ENCODE peak calls at places on chromosomes 7 and 10, in seven cellular contexts. One of them, this sample, is unnamed.

GRCh38 chr7:141563956-141564623 is 12.9 kb downstream of the AGK start:
- DNase-seq in hypothalamus: no peak
- DNase-seq in NCI-H774: no peak
- DNase-seq in PC-9: no peak
- DNase-seq in activated T-helper 9 cell treated with anti-CD3 and anti-CD28 coated beads, Interleukin-2, amount 50 U/mL, for 16 hours: no peak
- DNase-seq in NCI-H1436 treated with DMSO at 0.1 percent for 48 hours: no peak
- DNase-seq in T-helper 9 cell: no peak
- DNase-seq in this sample: no peak

GRCh38 chr10:97891497-97892167 is 42.0 kb downstream of the GOLGA7B start:
- DNase-seq in hypothalamus: no peak
- DNase-seq in NCI-H774: no peak
- DNase-seq in PC-9: no peak
- DNase-seq in activated T-helper 9 cell treated with anti-CD3 and anti-CD28 coated beads, Interleukin-2, amount 50 U/mL, for 16 hours: no peak
- DNase-seq in NCI-H1436 treated with DMSO at 0.1 percent for 48 hours: no peak
- DNase-seq in T-helper 9 cell: no peak
- DNase-seq in this sample: no peak

GRCh38 chr7:2956526-2957368 is 86.9 kb downstream of the CARD11 start:
- DNase-seq in hypothalamus: no peak
- DNase-seq in NCI-H774: no peak
- DNase-seq in PC-9: peak; percentile 94
- DNase-seq in activated T-helper 9 cell treated with anti-CD3 and anti-CD28 coated beads, Interleukin-2, amount 50 U/mL, for 16 hours: peak; percentile 24
- DNase-seq in NCI-H1436 treated with DMSO at 0.1 percent for 48 hours: no peak
- DNase-seq in T-helper 9 cell: no peak
- DNase-seq in this sample: peak; percentile 27

GRCh38 chr10:94200148-94200846 is 162.4 kb downstream of the NOC3L start:
- DNase-seq in hypothalamus: no peak
- DNase-seq in NCI-H774: no peak
- DNase-seq in PC-9: no peak
- DNase-seq in activated T-helper 9 cell treated with anti-CD3 and anti-CD28 coated beads, Interleukin-2, amount 50 U/mL, for 16 hours: no peak
- DNase-seq in NCI-H1436 treated with DMSO at 0.1 percent for 48 hours: no peak
- DNase-seq in T-helper 9 cell: no peak
- DNase-seq in this sample: no peak

GRCh38 chr10:62149621-62150020 is 119.0 kb downstream of the RTKN2 start:
- DNase-seq in hypothalamus: no peak
- DNase-seq in NCI-H774: no peak
- DNase-seq in PC-9: no peak
- DNase-seq in activated T-helper 9 cell treated with anti-CD3 and anti-CD28 coated beads, Interleukin-2, amount 50 U/mL, for 16 hours: no peak
- DNase-seq in NCI-H1436 treated with DMSO at 0.1 percent for 48 hours: no peak
- DNase-seq in T-helper 9 cell: no peak
- DNase-seq in this sample: no peak

GRCh38 chr7:129779602-129780256 is 168.2 kb downstream of the NRF1 start:
- DNase-seq in hypothalamus: no peak
- DNase-seq in NCI-H774: peak; percentile 67
- DNase-seq in PC-9: peak; percentile 71
- DNase-seq in activated T-helper 9 cell treated with anti-CD3 and anti-CD28 coated beads, Interleukin-2, amount 50 U/mL, for 16 hours: no peak
- DNase-seq in NCI-H1436 treated with DMSO at 0.1 percent for 48 hours: no peak
- DNase-seq in T-helper 9 cell: peak; percentile 21
- DNase-seq in this sample: no peak

GRCh38 chr7:152078025-152078424 is 52.6 kb downstream of the GALNT11 start:
- DNase-seq in hypothalamus: no peak
- DNase-seq in NCI-H774: no peak
- DNase-seq in PC-9: no peak
- DNase-seq in activated T-helper 9 cell treated with anti-CD3 and anti-CD28 coated beads, Interleukin-2, amount 50 U/mL, for 16 hours: no peak
- DNase-seq in NCI-H1436 treated with DMSO at 0.1 percent for 48 hours: no peak
- DNase-seq in T-helper 9 cell: no peak
- DNase-seq in this sample: no peak

GRCh38 chr10:97336942-97337719 is 2.6 kb upstream of the FRAT2 start:
- DNase-seq in hypothalamus: no peak
- DNase-seq in NCI-H774: no peak
- DNase-seq in PC-9: peak; percentile 87
- DNase-seq in activated T-helper 9 cell treated with anti-CD3 and anti-CD28 coated beads, Interleukin-2, amount 50 U/mL, for 16 hours: no peak
- DNase-seq in NCI-H1436 treated with DMSO at 0.1 percent for 48 hours: no peak
- DNase-seq in T-helper 9 cell: no peak
- DNase-seq in this sample: no peak

GRCh38 chr10:130559213-130559944 is 423.2 kb downstream of the GLRX3 start:
- DNase-seq in hypothalamus: no peak
- DNase-seq in NCI-H774: no peak
- DNase-seq in PC-9: no peak
- DNase-seq in activated T-helper 9 cell treated with anti-CD3 and anti-CD28 coated beads, Interleukin-2, amount 50 U/mL, for 16 hours: no peak
- DNase-seq in NCI-H1436 treated with DMSO at 0.1 percent for 48 hours: no peak
- DNase-seq in T-helper 9 cell: no peak
- DNase-seq in this sample: no peak

GRCh38 chr10:92573091-92573797 is 649 bp downstream of the IDE start:
- DNase-seq in hypothalamus: peak; percentile 48
- DNase-seq in NCI-H774: no peak
- DNase-seq in PC-9: no peak
- DNase-seq in activated T-helper 9 cell treated with anti-CD3 and anti-CD28 coated beads, Interleukin-2, amount 50 U/mL, for 16 hours: peak; percentile 20
- DNase-seq in NCI-H1436 treated with DMSO at 0.1 percent for 48 hours: no peak
- DNase-seq in T-helper 9 cell: peak; percentile 19
- DNase-seq in this sample: no peak

GRCh38 chr10:117160567-117160966 is 22.5 kb upstream of the VAX1 start:
- DNase-seq in hypothalamus: no peak
- DNase-seq in NCI-H774: no peak
- DNase-seq in PC-9: no peak
- DNase-seq in activated T-helper 9 cell treated with anti-CD3 and anti-CD28 coated beads, Interleukin-2, amount 50 U/mL, for 16 hours: no peak
- DNase-seq in NCI-H1436 treated with DMSO at 0.1 percent for 48 hours: no peak
- DNase-seq in T-helper 9 cell: no peak
- DNase-seq in this sample: no peak

GRCh38 chr10:62230344-62231138 is 38.1 kb downstream of the RTKN2 start:
- DNase-seq in hypothalamus: no peak
- DNase-seq in NCI-H774: no peak
- DNase-seq in PC-9: no peak
- DNase-seq in activated T-helper 9 cell treated with anti-CD3 and anti-CD28 coated beads, Interleukin-2, amount 50 U/mL, for 16 hours: no peak
- DNase-seq in NCI-H1436 treated with DMSO at 0.1 percent for 48 hours: no peak
- DNase-seq in T-helper 9 cell: no peak
- DNase-seq in this sample: no peak

GRCh38 chr10:86410542-86411124 is 44.0 kb upstream of the GRID1 start:
- DNase-seq in hypothalamus: no peak
- DNase-seq in NCI-H774: no peak
- DNase-seq in PC-9: peak; percentile 55
- DNase-seq in activated T-helper 9 cell treated with anti-CD3 and anti-CD28 coated beads, Interleukin-2, amount 50 U/mL, for 16 hours: no peak
- DNase-seq in NCI-H1436 treated with DMSO at 0.1 percent for 48 hours: no peak
- DNase-seq in T-helper 9 cell: no peak
- DNase-seq in this sample: no peak

GRCh38 chr7:29113384-29114102 is 32.8 kb downstream of the CPVL start:
- DNase-seq in hypothalamus: no peak
- DNase-seq in NCI-H774: no peak
- DNase-seq in PC-9: peak; percentile 99
- DNase-seq in activated T-helper 9 cell treated with anti-CD3 and anti-CD28 coated beads, Interleukin-2, amount 50 U/mL, for 16 hours: no peak
- DNase-seq in NCI-H1436 treated with DMSO at 0.1 percent for 48 hours: no peak
- DNase-seq in T-helper 9 cell: no peak
- DNase-seq in this sample: no peak

GRCh38 chr7:82677493-82677892 is 233.9 kb upstream of the CACNA2D1 start:
- DNase-seq in hypothalamus: no peak
- DNase-seq in NCI-H774: peak; percentile 14
- DNase-seq in PC-9: no peak
- DNase-seq in activated T-helper 9 cell treated with anti-CD3 and anti-CD28 coated beads, Interleukin-2, amount 50 U/mL, for 16 hours: peak; percentile 7
- DNase-seq in NCI-H1436 treated with DMSO at 0.1 percent for 48 hours: no peak
- DNase-seq in T-helper 9 cell: peak; percentile 13
- DNase-seq in this sample: peak; percentile 33

GRCh38 chr10:7000063-7000462 is 410.8 kb downstream of the SFMBT2 start:
- DNase-seq in hypothalamus: no peak
- DNase-seq in NCI-H774: no peak
- DNase-seq in PC-9: no peak
- DNase-seq in activated T-helper 9 cell treated with anti-CD3 and anti-CD28 coated beads, Interleukin-2, amount 50 U/mL, for 16 hours: no peak
- DNase-seq in NCI-H1436 treated with DMSO at 0.1 percent for 48 hours: no peak
- DNase-seq in T-helper 9 cell: no peak
- DNase-seq in this sample: no peak

GRCh38 chr7:44994877-44995554 is 5.0 kb upstream of the CCM2 start:
- DNase-seq in hypothalamus: no peak
- DNase-seq in NCI-H774: no peak
- DNase-seq in PC-9: no peak
- DNase-seq in activated T-helper 9 cell treated with anti-CD3 and anti-CD28 coated beads, Interleukin-2, amount 50 U/mL, for 16 hours: no peak
- DNase-seq in NCI-H1436 treated with DMSO at 0.1 percent for 48 hours: no peak
- DNase-seq in T-helper 9 cell: no peak
- DNase-seq in this sample: no peak

GRCh38 chr7:140035400-140036223 is 27.1 kb downstream of the PARP12 start:
- DNase-seq in hypothalamus: no peak
- DNase-seq in NCI-H774: no peak
- DNase-seq in PC-9: no peak
- DNase-seq in activated T-helper 9 cell treated with anti-CD3 and anti-CD28 coated beads, Interleukin-2, amount 50 U/mL, for 16 hours: no peak
- DNase-seq in NCI-H1436 treated with DMSO at 0.1 percent for 48 hours: no peak
- DNase-seq in T-helper 9 cell: no peak
- DNase-seq in this sample: no peak

GRCh38 chr7:2013381-2014311 is 219.1 kb downstream of the MAD1L1 start:
- DNase-seq in hypothalamus: no peak
- DNase-seq in NCI-H774: no peak
- DNase-seq in PC-9: no peak
- DNase-seq in activated T-helper 9 cell treated with anti-CD3 and anti-CD28 coated beads, Interleukin-2, amount 50 U/mL, for 16 hours: no peak
- DNase-seq in NCI-H1436 treated with DMSO at 0.1 percent for 48 hours: no peak
- DNase-seq in T-helper 9 cell: no peak
- DNase-seq in this sample: no peak

GRCh38 chr10:17061418-17061817 is 68.2 kb downstream of the CUBN start:
- DNase-seq in hypothalamus: no peak
- DNase-seq in NCI-H774: no peak
- DNase-seq in PC-9: no peak
- DNase-seq in activated T-helper 9 cell treated with anti-CD3 and anti-CD28 coated beads, Interleukin-2, amount 50 U/mL, for 16 hours: no peak
- DNase-seq in NCI-H1436 treated with DMSO at 0.1 percent for 48 hours: no peak
- DNase-seq in T-helper 9 cell: no peak
- DNase-seq in this sample: no peak

GRCh38 chr7:140455743-140456142 is 23.6 kb downstream of the MKRN1 start:
- DNase-seq in hypothalamus: no peak
- DNase-seq in NCI-H774: no peak
- DNase-seq in PC-9: no peak
- DNase-seq in activated T-helper 9 cell treated with anti-CD3 and anti-CD28 coated beads, Interleukin-2, amount 50 U/mL, for 16 hours: no peak
- DNase-seq in NCI-H1436 treated with DMSO at 0.1 percent for 48 hours: no peak
- DNase-seq in T-helper 9 cell: no peak
- DNase-seq in this sample: no peak

GRCh38 chr7:5041047-5041446 is 4.6 kb upstream of the RBAK start:
- DNase-seq in hypothalamus: no peak
- DNase-seq in NCI-H774: no peak
- DNase-seq in PC-9: no peak
- DNase-seq in activated T-helper 9 cell treated with anti-CD3 and anti-CD28 coated beads, Interleukin-2, amount 50 U/mL, for 16 hours: no peak
- DNase-seq in NCI-H1436 treated with DMSO at 0.1 percent for 48 hours: no peak
- DNase-seq in T-helper 9 cell: no peak
- DNase-seq in this sample: no peak

GRCh38 chr7:106947244-106947728 is 82.2 kb downstream of the PIK3CG start:
- DNase-seq in hypothalamus: no peak
- DNase-seq in NCI-H774: peak; percentile 39
- DNase-seq in PC-9: peak; percentile 60
- DNase-seq in activated T-helper 9 cell treated with anti-CD3 and anti-CD28 coated beads, Interleukin-2, amount 50 U/mL, for 16 hours: no peak
- DNase-seq in NCI-H1436 treated with DMSO at 0.1 percent for 48 hours: peak; percentile 58
- DNase-seq in T-helper 9 cell: peak; percentile 2
- DNase-seq in this sample: no peak

GRCh38 chr10:71975891-71976725 is 11.9 kb downstream of the CHST3 start:
- DNase-seq in hypothalamus: no peak
- DNase-seq in NCI-H774: no peak
- DNase-seq in PC-9: peak; percentile 50
- DNase-seq in activated T-helper 9 cell treated with anti-CD3 and anti-CD28 coated beads, Interleukin-2, amount 50 U/mL, for 16 hours: no peak
- DNase-seq in NCI-H1436 treated with DMSO at 0.1 percent for 48 hours: no peak
- DNase-seq in T-helper 9 cell: no peak
- DNase-seq in this sample: no peak

GRCh38 chr7:138882249-138882648 is 84.3 kb upstream of the ATP6V0A4 start:
- DNase-seq in hypothalamus: no peak
- DNase-seq in NCI-H774: no peak
- DNase-seq in PC-9: no peak
- DNase-seq in activated T-helper 9 cell treated with anti-CD3 and anti-CD28 coated beads, Interleukin-2, amount 50 U/mL, for 16 hours: no peak
- DNase-seq in NCI-H1436 treated with DMSO at 0.1 percent for 48 hours: no peak
- DNase-seq in T-helper 9 cell: no peak
- DNase-seq in this sample: no peak

GRCh38 chr10:77637474-77637985 is at the start of gene KCNMA1:
- DNase-seq in hypothalamus: peak; percentile 54
- DNase-seq in NCI-H774: peak; percentile 29
- DNase-seq in PC-9: no peak
- DNase-seq in activated T-helper 9 cell treated with anti-CD3 and anti-CD28 coated beads, Interleukin-2, amount 50 U/mL, for 16 hours: no peak
- DNase-seq in NCI-H1436 treated with DMSO at 0.1 percent for 48 hours: no peak
- DNase-seq in T-helper 9 cell: no peak
- DNase-seq in this sample: no peak

GRCh38 chr7:893686-894085 is 17.3 kb downstream of the GET4 start:
- DNase-seq in hypothalamus: no peak
- DNase-seq in NCI-H774: no peak
- DNase-seq in PC-9: no peak
- DNase-seq in activated T-helper 9 cell treated with anti-CD3 and anti-CD28 coated beads, Interleukin-2, amount 50 U/mL, for 16 hours: no peak
- DNase-seq in NCI-H1436 treated with DMSO at 0.1 percent for 48 hours: no peak
- DNase-seq in T-helper 9 cell: no peak
- DNase-seq in this sample: no peak

GRCh38 chr7:95296456-95296855 is 27.9 kb downstream of the PON1 start:
- DNase-seq in hypothalamus: no peak
- DNase-seq in NCI-H774: no peak
- DNase-seq in PC-9: no peak
- DNase-seq in activated T-helper 9 cell treated with anti-CD3 and anti-CD28 coated beads, Interleukin-2, amount 50 U/mL, for 16 hours: no peak
- DNase-seq in NCI-H1436 treated with DMSO at 0.1 percent for 48 hours: no peak
- DNase-seq in T-helper 9 cell: no peak
- DNase-seq in this sample: no peak

GRCh38 chr10:13462551-13462950 is 66.3 kb downstream of the BEND7 start:
- DNase-seq in hypothalamus: no peak
- DNase-seq in NCI-H774: no peak
- DNase-seq in PC-9: no peak
- DNase-seq in activated T-helper 9 cell treated with anti-CD3 and anti-CD28 coated beads, Interleukin-2, amount 50 U/mL, for 16 hours: no peak
- DNase-seq in NCI-H1436 treated with DMSO at 0.1 percent for 48 hours: no peak
- DNase-seq in T-helper 9 cell: no peak
- DNase-seq in this sample: no peak

GRCh38 chr10:66378117-66378876 is 547.5 kb upstream of the LRRTM3 start:
- DNase-seq in hypothalamus: no peak
- DNase-seq in NCI-H774: no peak
- DNase-seq in PC-9: no peak
- DNase-seq in activated T-helper 9 cell treated with anti-CD3 and anti-CD28 coated beads, Interleukin-2, amount 50 U/mL, for 16 hours: no peak
- DNase-seq in NCI-H1436 treated with DMSO at 0.1 percent for 48 hours: no peak
- DNase-seq in T-helper 9 cell: no peak
- DNase-seq in this sample: no peak

GRCh38 chr7:49260501-49260900 is 336.2 kb downstream of the CDC14C start:
- DNase-seq in hypothalamus: no peak
- DNase-seq in NCI-H774: no peak
- DNase-seq in PC-9: no peak
- DNase-seq in activated T-helper 9 cell treated with anti-CD3 and anti-CD28 coated beads, Interleukin-2, amount 50 U/mL, for 16 hours: no peak
- DNase-seq in NCI-H1436 treated with DMSO at 0.1 percent for 48 hours: no peak
- DNase-seq in T-helper 9 cell: no peak
- DNase-seq in this sample: no peak

GRCh38 chr10:71747808-71748523 is 25.4 kb downstream of the VSIR start:
- DNase-seq in hypothalamus: no peak
- DNase-seq in NCI-H774: no peak
- DNase-seq in PC-9: no peak
- DNase-seq in activated T-helper 9 cell treated with anti-CD3 and anti-CD28 coated beads, Interleukin-2, amount 50 U/mL, for 16 hours: no peak
- DNase-seq in NCI-H1436 treated with DMSO at 0.1 percent for 48 hours: no peak
- DNase-seq in T-helper 9 cell: no peak
- DNase-seq in this sample: no peak

GRCh38 chr10:30829921-30830671 is 200.5 kb upstream of the LYZL2 start:
- DNase-seq in hypothalamus: no peak
- DNase-seq in NCI-H774: no peak
- DNase-seq in PC-9: no peak
- DNase-seq in activated T-helper 9 cell treated with anti-CD3 and anti-CD28 coated beads, Interleukin-2, amount 50 U/mL, for 16 hours: no peak
- DNase-seq in NCI-H1436 treated with DMSO at 0.1 percent for 48 hours: no peak
- DNase-seq in T-helper 9 cell: no peak
- DNase-seq in this sample: no peak

GRCh38 chr10:5529702-5530411 is 5.1 kb downstream of the CALML3 start:
- DNase-seq in hypothalamus: no peak
- DNase-seq in NCI-H774: no peak
- DNase-seq in PC-9: no peak
- DNase-seq in activated T-helper 9 cell treated with anti-CD3 and anti-CD28 coated beads, Interleukin-2, amount 50 U/mL, for 16 hours: no peak
- DNase-seq in NCI-H1436 treated with DMSO at 0.1 percent for 48 hours: no peak
- DNase-seq in T-helper 9 cell: no peak
- DNase-seq in this sample: no peak